ENCODE peak calls at places on chromosomes 7 and 10, in eight cellular contexts. One of them, this sample, is unnamed.

GRCh38 chr7:74604326-74605020 is 53.0 kb upstream of the GTF2I start:
- DNase-seq in brain microvascular endothelial cell: no peak
- DNase-seq in suprapubic skin: no peak
- DNase-seq in kidney tubule cell: peak; percentile 45
- DNase-seq in SHP77: peak; percentile 17
- DNase-seq in stimulated activated CD4-positive, alpha-beta T cell treated with anti-CD3 and anti-CD28 coated beads, TNF-alpha, amount 100 ng/mL, for 4 hours: no peak
- DNase-seq in left ventricle myocardium inferior: peak; percentile 36
- DNase-seq in stomach: peak; percentile 91
- DNase-seq in this sample: peak; percentile 65

GRCh38 chr10:63208981-63209380 is 75.9 kb downstream of the NRBF2 start:
- DNase-seq in kidney tubule cell: peak; percentile 40
- DNase-seq in brain microvascular endothelial cell: peak; percentile 66
- DNase-seq in suprapubic skin: no peak
- DNase-seq in SHP77: no peak
- DNase-seq in stimulated activated CD4-positive, alpha-beta T cell treated with anti-CD3 and anti-CD28 coated beads, TNF-alpha, amount 100 ng/mL, for 4 hours: no peak
- DNase-seq in stomach: no peak
- DNase-seq in left ventricle myocardium inferior: no peak
- DNase-seq in this sample: no peak

GRCh38 chr10:43453266-43453831 is 16.4 kb downstream of the ZNF487 start:
- DNase-seq in stomach: no peak
- DNase-seq in brain microvascular endothelial cell: no peak
- DNase-seq in kidney tubule cell: no peak
- DNase-seq in SHP77: no peak
- DNase-seq in suprapubic skin: no peak
- DNase-seq in stimulated activated CD4-positive, alpha-beta T cell treated with anti-CD3 and anti-CD28 coated beads, TNF-alpha, amount 100 ng/mL, for 4 hours: no peak
- DNase-seq in left ventricle myocardium inferior: no peak
- DNase-seq in this sample: no peak

GRCh38 chr10:120162471-120162870 is 269.9 kb downstream of the SEC23IP start:
- DNase-seq in stimulated activated CD4-positive, alpha-beta T cell treated with anti-CD3 and anti-CD28 coated beads, TNF-alpha, amount 100 ng/mL, for 4 hours: no peak
- DNase-seq in brain microvascular endothelial cell: no peak
- DNase-seq in SHP77: no peak
- DNase-seq in kidney tubule cell: no peak
- DNase-seq in suprapubic skin: no peak
- DNase-seq in stomach: no peak
- DNase-seq in left ventricle myocardium inferior: no peak
- DNase-seq in this sample: no peak

GRCh38 chr10:123786896-123787295 is 104.7 kb downstream of the CPXM2 start:
- DNase-seq in suprapubic skin: no peak
- DNase-seq in left ventricle myocardium inferior: no peak
- DNase-seq in brain microvascular endothelial cell: no peak
- DNase-seq in stomach: no peak
- DNase-seq in SHP77: no peak
- DNase-seq in stimulated activated CD4-positive, alpha-beta T cell treated with anti-CD3 and anti-CD28 coated beads, TNF-alpha, amount 100 ng/mL, for 4 hours: no peak
- DNase-seq in kidney tubule cell: no peak
- DNase-seq in this sample: no peak

GRCh38 chr10:14244801-14245211 is 85.9 kb downstream of the FRMD4A start:
- DNase-seq in stimulated activated CD4-positive, alpha-beta T cell treated with anti-CD3 and anti-CD28 coated beads, TNF-alpha, amount 100 ng/mL, for 4 hours: no peak
- DNase-seq in suprapubic skin: no peak
- DNase-seq in kidney tubule cell: peak; percentile 70
- DNase-seq in stomach: no peak
- DNase-seq in brain microvascular endothelial cell: peak; percentile 39
- DNase-seq in left ventricle myocardium inferior: no peak
- DNase-seq in SHP77: no peak
- DNase-seq in this sample: no peak

GRCh38 chr7:116876664-116877442 is 14.5 kb downstream of the CAPZA2 start:
- DNase-seq in left ventricle myocardium inferior: peak; percentile 56
- DNase-seq in stomach: peak; percentile 79
- DNase-seq in kidney tubule cell: no peak
- DNase-seq in SHP77: no peak
- DNase-seq in stimulated activated CD4-positive, alpha-beta T cell treated with anti-CD3 and anti-CD28 coated beads, TNF-alpha, amount 100 ng/mL, for 4 hours: no peak
- DNase-seq in suprapubic skin: no peak
- DNase-seq in brain microvascular endothelial cell: peak; percentile 67
- DNase-seq in this sample: peak; percentile 43

GRCh38 chr7:66542528-66543373 is 85.9 kb upstream of the KCTD7 start:
- DNase-seq in stimulated activated CD4-positive, alpha-beta T cell treated with anti-CD3 and anti-CD28 coated beads, TNF-alpha, amount 100 ng/mL, for 4 hours: no peak
- DNase-seq in kidney tubule cell: peak; percentile 82
- DNase-seq in left ventricle myocardium inferior: no peak
- DNase-seq in brain microvascular endothelial cell: no peak
- DNase-seq in stomach: no peak
- DNase-seq in suprapubic skin: no peak
- DNase-seq in SHP77: no peak
- DNase-seq in this sample: no peak

GRCh38 chr7:127667751-127668530 is 15.9 kb downstream of the SND1 start:
- DNase-seq in SHP77: no peak
- DNase-seq in brain microvascular endothelial cell: no peak
- DNase-seq in stimulated activated CD4-positive, alpha-beta T cell treated with anti-CD3 and anti-CD28 coated beads, TNF-alpha, amount 100 ng/mL, for 4 hours: no peak
- DNase-seq in stomach: no peak
- DNase-seq in suprapubic skin: no peak
- DNase-seq in kidney tubule cell: peak; percentile 21
- DNase-seq in left ventricle myocardium inferior: no peak
- DNase-seq in this sample: no peak

GRCh38 chr10:78025685-78026364 is 3.5 kb downstream of the POLR3A start:
- DNase-seq in left ventricle myocardium inferior: no peak
- DNase-seq in brain microvascular endothelial cell: peak; percentile 35
- DNase-seq in suprapubic skin: no peak
- DNase-seq in stimulated activated CD4-positive, alpha-beta T cell treated with anti-CD3 and anti-CD28 coated beads, TNF-alpha, amount 100 ng/mL, for 4 hours: no peak
- DNase-seq in SHP77: no peak
- DNase-seq in stomach: no peak
- DNase-seq in kidney tubule cell: peak; percentile 89
- DNase-seq in this sample: no peak

This sample was measured in left colon.